ENCODE peak calls at places on chromosomes 4 and X, in six cellular contexts. H is HepG2, D is WTC11, C is GM12878, X is K562, Q is HCT116. R is an unnamed sample.

GRCh38 chrX:45668686-45669443 is 468.2 kb upstream of the DIPK2B start:
- DNase-seq in X (no peak), H (no peak), C (no peak), Q (peak), D (no peak), R (no peak)

GRCh38 chr4:122914292-122914904 is 8.0 kb downstream of the NUDT6 start:
- DNase-seq in X (peak), H (peak), D (no peak), Q (no peak), C (peak), R (no peak)

GRCh38 chr4:89125901-89126435 is 14.6 kb downstream of the TIGD2 start:
- DNase-seq in Q (no peak), D (no peak), X (no peak), H (no peak), C (no peak), R (no peak)

GRCh38 chr4:134906404-134907023 is 704.9 kb upstream of the PABPC4L start:
- DNase-seq in X (no peak), Q (no peak), H (no peak), C (no peak), D (no peak), R (no peak)

GRCh38 chr4:150199056-150199455 is 120.8 kb downstream of the DCLK2 start:
- DNase-seq in Q (no peak), H (no peak), D (no peak), X (no peak), C (no peak), R (no peak)

GRCh38 chr4:101989551-101989950 is 199.0 kb downstream of the BANK1 start:
- DNase-seq in D (no peak), H (no peak), C (no peak), X (no peak), Q (no peak), R (no peak)

GRCh38 chr4:163666335-163666888 is 171.9 kb downstream of the TMA16 start:
- DNase-seq in C (no peak), H (no peak), Q (no peak), X (no peak), D (no peak), R (no peak)

GRCh38 chr4:165403667-165404066 is 24.9 kb downstream of the CPE start:
- DNase-seq in X (no peak), Q (no peak), C (no peak), H (no peak), D (no peak), R (no peak)

GRCh38 chrX:53312946-53313745 is 31.8 kb upstream of the IQSEC2 start:
- DNase-seq in D (peak), X (peak), C (peak), Q (peak), H (peak), R (no peak)

GRCh38 chrX:96994088-96994487 is 110.4 kb downstream of the RPA4 start:
- DNase-seq in X (no peak), D (no peak), Q (no peak), C (no peak), H (no peak), R (no peak)

GRCh38 chr4:127995776-127996175 is 30.6 kb downstream of the ABHD18 start:
- DNase-seq in Q (no peak), H (no peak), C (no peak), D (no peak), X (no peak), R (no peak)

GRCh38 chrX:23902419-23902818 is 5.3 kb downstream of the APOO start:
- DNase-seq in Q (no peak), C (no peak), X (peak), D (no peak), H (peak), R (no peak)

GRCh38 chr4:85153221-85153620 is 186.7 kb upstream of the WDFY3 start:
- DNase-seq in Q (no peak), C (no peak), H (no peak), X (no peak), D (no peak), R (no peak)

GRCh38 chr4:86557526-86557925 is 36.6 kb upstream of the PTPN13 start:
- DNase-seq in X (no peak), C (no peak), Q (no peak), D (no peak), H (no peak), R (no peak)

GRCh38 chrX:10569946-10570345 is 50.4 kb downstream of the MID1 start:
- DNase-seq in Q (no peak), H (no peak), X (no peak), D (no peak), C (no peak), R (no peak)

GRCh38 chrX:12974217-12974796 is 603 bp upstream of the TMSB4X start:
- DNase-seq in D (peak), C (no peak), Q (no peak), H (no peak), X (peak), R (no peak)

GRCh38 chrX:55451125-55451524 is 802 bp upstream of the MAGEH1 start:
- DNase-seq in H (no peak), Q (no peak), D (no peak), X (no peak), C (no peak), R (no peak)

GRCh38 chrX:119488749-119489148 is 20.5 kb downstream of the SLC25A5 start:
- DNase-seq in H (peak), X (peak), D (peak), Q (no peak), C (no peak), R (peak)

GRCh38 chrX:30957753-30958152 is 68.7 kb upstream of the TAB3 start:
- DNase-seq in D (no peak), H (peak), C (no peak), X (peak), Q (no peak), R (no peak)

GRCh38 chr4:101784957-101785356 is 5.6 kb upstream of the BANK1 start:
- DNase-seq in X (no peak), H (no peak), C (no peak), Q (no peak), D (no peak), R (no peak)

GRCh38 chr4:171626554-171626953 is 186.7 kb upstream of the GALNTL6 start:
- DNase-seq in X (peak), Q (no peak), C (no peak), D (no peak), H (no peak), R (no peak)
- TF ChIP-seq ATF3 in X (no peak), Q (no peak), C (no peak), D (no peak), H (no peak), R (no peak)

DNA sequence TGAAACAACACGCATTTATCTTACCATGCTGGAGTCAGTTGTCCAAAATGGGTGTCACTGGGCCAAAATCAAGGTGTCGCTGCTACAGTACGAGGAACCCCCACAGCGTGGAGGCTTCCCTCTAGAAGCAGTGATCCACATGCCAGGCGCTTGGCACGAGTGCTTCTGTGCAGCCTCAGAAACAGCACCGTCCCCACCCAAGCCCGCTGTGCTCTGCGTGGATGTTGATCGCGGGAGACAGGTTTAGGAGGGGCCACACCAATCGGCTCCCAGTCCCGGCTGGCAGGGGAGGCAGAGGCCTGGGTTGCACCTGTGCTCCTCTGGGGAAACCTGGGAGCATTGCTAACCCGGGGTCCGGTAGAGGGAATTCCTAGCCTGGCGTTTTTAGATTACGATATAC is 165.5 kb upstream of the PSAPL1 start:
- DNase-seq in H (no peak), Q (no peak), X (no peak), D (no peak), C (no peak), R (no peak)
- TF ChIP-seq ATF3 in H (no peak), Q (no peak), X (no peak), D (no peak), C (no peak), R (no peak)

GRCh38 chr4:70818173-70818856 is 21.4 kb downstream of the GRSF1 start:
- DNase-seq in X (no peak), D (no peak), H (no peak), C (no peak), Q (no peak), R (no peak)
- TF ChIP-seq ATF3 in X (no peak), D (no peak), H (no peak), C (no peak), Q (no peak), R (no peak)

DNA sequence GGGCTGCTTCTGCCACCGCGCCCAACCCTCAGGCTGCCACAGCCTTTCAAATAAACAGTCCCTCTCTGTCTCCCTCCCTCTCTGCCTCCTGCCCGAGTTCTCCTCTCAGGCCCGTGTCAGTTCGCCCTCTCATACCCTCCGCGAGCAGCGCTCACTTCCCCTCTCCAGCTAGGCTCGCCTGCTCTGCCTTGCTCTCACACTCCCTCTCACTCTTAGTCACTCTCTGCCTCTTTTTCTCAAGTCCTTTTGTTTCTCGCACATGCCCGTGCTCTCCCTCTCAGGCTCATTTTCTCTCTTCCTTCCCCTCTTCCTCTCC is 3.2 kb downstream of the EFNB1 start:
- DNase-seq in C (no peak), H (no peak), Q (no peak), D (no peak), X (no peak), R (peak)
- TF ChIP-seq ATF3 in C (no peak), H (no peak), Q (no peak), D (no peak), X (no peak), R (no peak)

DNA sequence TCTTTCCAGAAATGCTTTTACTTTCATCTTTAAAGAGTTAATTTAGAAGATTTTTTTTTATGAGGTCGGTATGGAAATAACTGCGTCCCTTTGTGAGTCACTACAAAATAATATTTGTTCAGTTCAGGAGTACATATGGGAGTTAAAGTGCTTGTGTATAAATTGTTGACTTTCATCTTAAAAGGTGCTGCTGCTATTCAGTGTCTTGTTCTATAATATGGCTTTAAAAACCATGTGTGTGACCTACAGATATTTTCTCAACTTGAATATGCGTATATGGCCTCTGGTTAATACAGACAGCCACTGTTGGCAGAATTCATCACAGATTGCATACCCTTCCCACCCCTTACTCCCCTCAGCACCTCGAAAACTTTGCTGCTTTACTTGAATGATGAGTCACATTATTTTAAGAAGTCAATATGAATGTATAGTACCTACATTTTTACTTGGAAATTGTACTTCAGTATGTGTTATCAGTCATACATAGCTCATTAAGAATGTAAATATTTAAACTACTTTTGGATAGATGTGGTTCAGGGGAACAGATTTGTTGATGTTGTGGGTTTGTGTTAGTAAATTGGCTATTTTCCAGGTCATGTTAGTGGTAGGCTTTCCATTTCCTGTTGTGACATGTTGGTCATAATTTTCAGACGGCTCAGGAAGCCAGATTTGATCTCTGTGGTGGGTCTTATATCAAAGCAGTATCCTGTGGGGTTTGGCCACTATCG is 1.5 kb downstream of the CLCN3 start:
- DNase-seq in C (no peak), D (no peak), H (peak), X (peak), Q (no peak), R (no peak)
- TF ChIP-seq ATF3 in C (no peak), D (no peak), H (no peak), X (no peak), Q (no peak), R (no peak)

GRCh38 chr4:125323547-125324100 is 8.9 kb downstream of the FAT4 start:
- DNase-seq in Q (no peak), D (no peak), C (no peak), H (no peak), X (no peak), R (no peak)
- TF ChIP-seq ATF3 in Q (no peak), D (no peak), C (no peak), H (no peak), X (no peak), R (no peak)

GRCh38 chr4:148235809-148236208 is 206.4 kb downstream of the NR3C2 start:
- DNase-seq in Q (no peak), H (no peak), D (no peak), C (no peak), X (no peak), R (no peak)

GRCh38 chr4:148238797-148239196 is 203.4 kb downstream of the NR3C2 start:
- DNase-seq in C (no peak), H (no peak), Q (no peak), X (no peak), D (no peak), R (no peak)

GRCh38 chr4:148239406-148239805 is 202.8 kb downstream of the NR3C2 start:
- DNase-seq in C (no peak), X (no peak), D (no peak), H (no peak), Q (no peak), R (no peak)

GRCh38 chr4:148240241-148240640 is 202.0 kb downstream of the NR3C2 start:
- DNase-seq in X (no peak), C (no peak), D (no peak), Q (no peak), H (no peak), R (no peak)

GRCh38 chr4:148238086-148238485 is 204.1 kb downstream of the NR3C2 start:
- DNase-seq in H (no peak), C (no peak), X (no peak), D (no peak), Q (no peak), R (no peak)
- TF ChIP-seq ATF3 in H (no peak), C (no peak), X (no peak), D (no peak), Q (no peak), R (no peak)

GRCh38 chrX:14039344-14039743 is 9.7 kb upstream of the GEMIN8 start:
- DNase-seq in H (peak), X (peak), Q (no peak), D (peak), C (no peak), R (no peak)
- TF ChIP-seq ATF3 in H (no peak), X (no peak), Q (no peak), D (no peak), C (no peak), R (no peak)